ENCODE peak calls at places on chromosome 19, in five cellular contexts. Q is lower lobe of right lung; O is CD4-positive, CD25-positive, alpha-beta regulatory T cell; R is IMR-90; F is fibroblast of lung. U is an unnamed sample. For H3K36me3, the result is how much of the 10 kb centered on the place peaks cover.

GRCh38 chr19:29378126-29378525 is 147.7 kb upstream of the VSTM2B start:
- DNase-seq in F (no peak), Q (peak), R (no peak), O (no peak), U (no peak)

GRCh38 chr19:51292971-51293370 is 18.5 kb upstream of the IGLON5 start:
- DNase-seq in F (no peak), R (no peak), Q (no peak), O (no peak), U (no peak)

GRCh38 chr19:56153507-56153906 is 12.4 kb downstream of the ZNF444 start:
- DNase-seq in R (no peak), O (no peak), Q (no peak), F (no peak), U (no peak)

GRCh38 chr19:17049711-17050280 is 23.2 kb upstream of the CPAMD8 start:
- DNase-seq in F (peak), O (no peak), R (peak), Q (no peak), U (no peak)

GRCh38 chr19:7628589-7629311 is 595 bp downstream of the XAB2 start:
- DNase-seq in R (no peak), F (no peak), O (no peak), Q (no peak), U (no peak)

GRCh38 chr19:18992696-18993095 is 40.6 kb downstream of the SUGP2 start:
- DNase-seq in Q (no peak), R (no peak), O (no peak), F (no peak), U (no peak)

GRCh38 chr19:3984584-3984907 is 717 bp downstream of the EEF2 start:
- DNase-seq in R (no peak), O (no peak), Q (no peak), F (no peak), U (no peak)

GRCh38 chr19:14363203-14364097 is 17.8 kb upstream of the ADGRE5 start:
- DNase-seq in R (peak), Q (peak), O (peak), F (peak), U (peak)

GRCh38 chr19:29625316-29625715 is 19.2 kb downstream of the POP4 start:
- DNase-seq in O (no peak), R (no peak), F (no peak), Q (no peak), U (no peak)

GRCh38 chr19:35715355-35715809 is 2.4 kb upstream of the KMT2B start:
- DNase-seq in Q (no peak), F (no peak), R (no peak), O (no peak), U (no peak)

GRCh38 chr19:35717665-35718344 is at the start of gene KMT2B:
- DNase-seq in F (no peak), R (no peak), O (no peak), Q (no peak), U (no peak)

GRCh38 chr19:35715981-35716734 is 1.6 kb upstream of the KMT2B start:
- DNase-seq in R (peak), F (peak), Q (peak), O (peak), U (peak)

GRCh38 chr19:35716985-35717664 is 678 bp upstream of the KMT2B start:
- DNase-seq in O (peak), R (peak), F (peak), Q (peak), U (peak)

DNA sequence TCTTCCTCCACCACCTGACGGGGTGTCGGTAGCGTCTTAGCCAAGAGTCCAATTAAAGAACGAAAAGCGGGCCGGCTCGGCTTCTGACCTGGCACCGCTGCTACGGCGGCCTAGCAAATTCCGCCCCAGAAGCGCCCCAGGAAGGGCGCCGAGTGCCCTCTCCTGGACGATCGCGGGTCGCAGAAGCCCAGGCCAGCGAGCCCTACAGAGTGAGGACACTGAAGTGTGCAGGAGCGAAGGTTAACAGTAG is 1.1 kb upstream of the KMT2B start:
- DNase-seq in Q (no peak), O (no peak), R (no peak), F (no peak), U (no peak)
- H3K36me3 ChIP-seq in Q (under half), O (under half), R (under half), F (under half), U (under half)

GRCh38 chr19:10226376-10227214 is 4.5 kb downstream of the S1PR2 start:
- DNase-seq in R (peak), Q (peak), F (peak), O (no peak), U (peak)
- H3K27ac ChIP-seq in R (peak), Q (peak), F (peak), O (no peak), U (peak)

DNA sequence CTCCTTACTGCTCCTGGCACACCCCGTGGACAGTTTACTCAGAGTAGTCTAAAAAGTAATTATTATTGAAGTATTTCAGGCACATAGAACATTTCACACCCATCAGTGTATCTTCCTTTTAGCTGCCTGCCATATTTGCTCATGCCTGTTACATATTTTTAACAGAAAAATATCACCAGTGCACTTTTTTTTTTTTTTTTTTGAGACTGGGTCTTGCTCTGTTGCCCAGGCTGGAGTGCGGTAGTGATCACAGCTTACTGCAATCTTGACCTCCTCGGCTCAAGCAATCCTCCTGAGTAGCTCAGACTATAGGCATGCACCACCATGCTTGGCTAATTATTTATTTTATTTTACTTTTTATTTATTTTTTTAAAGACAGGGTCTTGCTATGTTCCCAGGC is 40.7 kb upstream of the GPI start:
- DNase-seq in F (no peak), Q (no peak), O (no peak), R (no peak), U (no peak)
- H3K36me3 ChIP-seq in F (under half), Q (half or more), O (half or more), R (under half), U (under half)

GRCh38 chr19:1510442-1510806 is 2.4 kb downstream of the ADAMTSL5 start:
- DNase-seq in F (no peak), O (no peak), Q (no peak), R (no peak), U (peak)
- H3K27ac ChIP-seq in F (no peak), O (no peak), Q (no peak), R (no peak), U (no peak)

GRCh38 chr19:48279747-48280146 is 9.9 kb downstream of the ZNF114 start:
- DNase-seq in F (no peak), O (no peak), R (no peak), Q (no peak), U (no peak)
- H3K36me3 ChIP-seq in F (under half), O (under half), R (under half), Q (under half), U (under half)

DNA sequence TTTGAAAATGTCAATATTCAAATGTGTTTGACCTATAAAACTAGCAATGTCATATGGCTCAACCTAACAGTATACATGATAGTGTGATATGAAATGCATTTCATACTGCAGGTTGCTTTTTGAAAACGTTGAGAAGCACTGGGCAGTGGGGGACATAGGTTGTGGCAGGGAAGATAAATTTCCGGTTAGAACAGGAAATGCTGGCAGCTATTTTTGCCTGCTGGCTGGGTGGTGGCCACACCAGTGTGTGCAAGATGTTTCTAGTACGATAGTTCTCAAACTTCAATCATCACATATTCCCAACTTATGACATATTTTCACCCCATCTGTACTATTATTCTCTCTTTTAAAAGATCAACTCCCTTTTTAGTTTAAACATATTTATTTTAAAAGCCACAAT is 17.2 kb downstream of the FXYD5 start:
- DNase-seq in O (peak), R (no peak), F (no peak), Q (no peak), U (no peak)
- H3K27ac ChIP-seq in O (peak), R (no peak), F (no peak), Q (no peak), U (no peak)